ENCODE peak calls at places on chromosomes 16 and 17, in ten cellular contexts. Q is PC-3; J is CD8-positive, alpha-beta memory T cell; Y is cardiac muscle cell; F is activated naive CD8-positive, alpha-beta T cell treated with anti-CD3 and anti-CD28 coated beads, Interleukin-2, amount 50 U/mL, for 16 hours; E is GM12864; M is EH; K is GM13977; C is activated B cell treated with CpG ODN at 0.5 μM for 24 hours; B is NCI-H1694. G is an unnamed sample.

GRCh38 chr16:70770968-70771552 is 29.9 kb downstream of the VAC14 start:
- DNase-seq in Q (peak), J (peak), Y (peak), F (no peak), E (no peak), M (peak), K (peak), C (peak), B (no peak), G (no peak)

GRCh38 chr17:82475458-82475857 is 16.9 kb downstream of the NARF start:
- DNase-seq in Q (peak), J (no peak), Y (no peak), F (no peak), E (no peak), M (peak), K (no peak), C (no peak), B (no peak), G (no peak)

GRCh38 chr16:67296422-67296821 is 17.1 kb downstream of the PLEKHG4 start:
- DNase-seq in Q (peak), J (no peak), Y (peak), F (no peak), E (no peak), M (peak), K (no peak), C (no peak), B (no peak), G (peak)

GRCh38 chr17:30130121-30130520 is 13.5 kb downstream of the NSRP1 start:
- DNase-seq in Q (no peak), J (no peak), Y (no peak), F (no peak), E (no peak), M (no peak), K (no peak), C (no peak), B (no peak), G (no peak)

GRCh38 chr17:2517539-2517938 is 5.9 kb upstream of the METTL16 start:
- DNase-seq in Q (no peak), J (no peak), Y (no peak), F (no peak), E (no peak), M (no peak), K (no peak), C (no peak), B (no peak), G (no peak)

GRCh38 chr17:32445976-32446375 is 1.7 kb downstream of the PSMD11 start:
- DNase-seq in Q (peak), J (no peak), Y (peak), F (no peak), E (no peak), M (peak), K (no peak), C (no peak), B (no peak), G (no peak)

GRCh38 chr16:21646721-21647561 is 5.5 kb downstream of the IGSF6 start:
- DNase-seq in Q (no peak), J (peak), Y (no peak), F (peak), E (peak), M (no peak), K (peak), C (peak), B (no peak), G (no peak)

GRCh38 chr17:44736551-44737240 is 22.1 kb upstream of the ADAM11 start:
- DNase-seq in Q (no peak), J (no peak), Y (no peak), F (no peak), E (no peak), M (no peak), K (no peak), C (no peak), B (no peak), G (no peak)

GRCh38 chr16:4053663-4054479 is 62.4 kb downstream of the ADCY9 start:
- DNase-seq in Q (peak), J (no peak), Y (peak), F (no peak), E (no peak), M (peak), K (no peak), C (no peak), B (no peak), G (peak)

GRCh38 chr17:67833946-67834631 is 8.8 kb downstream of the BPTF start:
- DNase-seq in Q (peak), J (no peak), Y (no peak), F (no peak), E (no peak), M (no peak), K (no peak), C (no peak), B (no peak), G (no peak)

GRCh38 chr17:82375359-82376041 is 3.9 kb downstream of the UTS2R start:
- DNase-seq in Q (no peak), J (peak), Y (no peak), F (no peak), E (no peak), M (no peak), K (no peak), C (no peak), B (no peak), G (no peak)

GRCh38 chr16:85028638-85029412 is 1.2 kb downstream of the KIAA0513 start:
- DNase-seq in Q (peak), J (peak), Y (peak), F (peak), E (peak), M (peak), K (peak), C (peak), B (no peak), G (no peak)

GRCh38 chr16:85103096-85104079 is 8.9 kb downstream of the CIBAR2 start:
- DNase-seq in Q (no peak), J (no peak), Y (no peak), F (no peak), E (no peak), M (no peak), K (no peak), C (no peak), B (no peak), G (no peak)

GRCh38 chr16:53053967-53054669 is 673 bp upstream of the CHD9 start:
- DNase-seq in Q (peak), J (no peak), Y (peak), F (peak), E (no peak), M (no peak), K (peak), C (no peak), B (peak), G (no peak)

GRCh38 chr17:56203430-56203829 is 50.2 kb downstream of the ANKFN1 start:
- DNase-seq in Q (peak), J (no peak), Y (no peak), F (no peak), E (peak), M (peak), K (no peak), C (no peak), B (no peak), G (no peak)

GRCh38 chr17:41338961-41339485 is 11.6 kb downstream of the KRT33A start:
- DNase-seq in Q (peak), J (peak), Y (no peak), F (no peak), E (peak), M (peak), K (no peak), C (no peak), B (no peak), G (no peak)

GRCh38 chr16:19774024-19774423 is 56.0 kb downstream of the IQCK start:
- DNase-seq in Q (no peak), J (no peak), Y (no peak), F (no peak), E (no peak), M (no peak), K (no peak), C (no peak), B (no peak), G (no peak)